ENCODE peak calls at places on chromosome 19, in four cellular contexts. One of them, this sample, is unnamed. For H3K4me1, the result is how much of the 10 kb centered on the place peaks cover.

GRCh38 chr19:53809518-53810186 is 14.5 kb downstream of the NLRP12 start:
- DNase-seq in psoas muscle: no peak
- DNase-seq in right atrium auricular region: no peak
- DNase-seq in aorta: no peak
- DNase-seq in this sample: no peak

GRCh38 chr19:6519289-6519688 is 11.5 kb upstream of the TNFSF9 start:
- DNase-seq in aorta: no peak
- DNase-seq in right atrium auricular region: no peak
- DNase-seq in psoas muscle: no peak
- DNase-seq in this sample: no peak

GRCh38 chr19:10612515-10613119 is 12.7 kb upstream of the SLC44A2 start:
- DNase-seq in psoas muscle: peak
- DNase-seq in aorta: peak
- DNase-seq in right atrium auricular region: peak
- DNase-seq in this sample: peak

GRCh38 chr19:18271433-18271841 is 2.8 kb downstream of the IQCN start:
- DNase-seq in right atrium auricular region: peak
- DNase-seq in psoas muscle: no peak
- DNase-seq in aorta: no peak
- DNase-seq in this sample: no peak

GRCh38 chr19:38528213-38528755 is 89.5 kb downstream of the MAP4K1 start:
- DNase-seq in right atrium auricular region: no peak
- DNase-seq in aorta: no peak
- DNase-seq in psoas muscle: no peak
- DNase-seq in this sample: no peak

GRCh38 chr19:10353793-10354391 is 14.5 kb upstream of the ICAM3 start:
- DNase-seq in right atrium auricular region: peak
- DNase-seq in psoas muscle: peak
- DNase-seq in aorta: no peak
- DNase-seq in this sample: no peak

GRCh38 chr19:18644144-18645034 is 7.6 kb downstream of the KLHL26 start:
- DNase-seq in aorta: no peak
- DNase-seq in psoas muscle: no peak
- DNase-seq in right atrium auricular region: no peak
- DNase-seq in this sample: no peak

GRCh38 chr19:35555301-35556005 is 8.0 kb downstream of the ATP4A start:
- DNase-seq in right atrium auricular region: no peak
- DNase-seq in psoas muscle: no peak
- DNase-seq in aorta: no peak
- DNase-seq in this sample: no peak

GRCh38 chr19:33350538-33351309 is 22.8 kb upstream of the CEBPG start:
- DNase-seq in aorta: no peak
- DNase-seq in right atrium auricular region: peak
- DNase-seq in psoas muscle: peak
- DNase-seq in this sample: peak

DNA sequence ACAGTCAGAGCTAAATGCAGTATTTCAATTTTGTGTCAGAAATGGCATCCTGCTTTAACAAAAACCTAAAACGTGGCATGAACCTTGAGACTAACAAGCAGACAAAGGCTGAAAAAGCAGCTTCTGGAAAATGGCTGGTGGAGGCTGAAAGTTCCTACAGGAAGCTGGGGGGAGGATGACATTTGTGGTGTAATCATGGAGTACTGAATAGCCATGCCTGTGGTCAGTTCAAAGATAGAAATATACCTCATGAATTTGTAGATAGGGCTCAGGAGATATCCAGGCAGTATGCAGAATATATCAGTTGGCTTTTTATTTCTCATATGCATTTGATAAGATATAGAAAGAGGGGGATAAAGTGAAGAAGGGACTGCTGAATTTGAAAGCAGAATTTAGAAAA is 181.7 kb downstream of the UQCRFS1 start:
- DNase-seq in aorta: no peak
- DNase-seq in psoas muscle: no peak
- DNase-seq in right atrium auricular region: no peak
- DNase-seq in this sample: no peak
- H3K4me3 ChIP-seq in aorta: no peak
- H3K4me3 ChIP-seq in psoas muscle: no peak
- H3K4me3 ChIP-seq in right atrium auricular region: no peak
- H3K4me3 ChIP-seq in this sample: no peak

GRCh38 chr19:4971424-4971793 is 2.5 kb downstream of the KDM4B start:
- DNase-seq in aorta: no peak
- DNase-seq in right atrium auricular region: no peak
- DNase-seq in psoas muscle: no peak
- DNase-seq in this sample: peak
- H3K27ac ChIP-seq in aorta: no peak
- H3K27ac ChIP-seq in right atrium auricular region: peak
- H3K27ac ChIP-seq in psoas muscle: peak
- H3K27ac ChIP-seq in this sample: peak

DNA sequence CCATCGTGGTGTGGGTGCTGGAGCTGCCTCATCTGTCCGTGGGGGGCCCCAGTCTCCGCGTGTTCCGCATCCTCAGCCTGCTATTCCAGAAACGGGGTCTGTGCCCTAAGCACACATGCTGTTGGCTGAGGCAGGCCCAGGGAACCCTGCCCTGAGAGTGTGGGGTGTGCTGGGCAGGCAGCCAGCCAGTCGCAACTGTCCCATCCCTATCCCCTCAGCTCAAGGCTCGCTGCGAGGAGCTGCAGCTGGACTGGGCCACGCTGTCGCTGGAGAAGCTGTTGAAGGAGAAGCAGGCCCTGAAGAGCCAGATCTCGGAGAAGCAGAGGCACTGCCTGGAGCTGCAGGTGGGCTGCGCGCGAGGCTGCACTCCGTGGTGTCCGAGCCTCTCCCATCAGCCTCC is 21.9 kb downstream of the PLEKHJ1 start:
- DNase-seq in right atrium auricular region: no peak
- DNase-seq in psoas muscle: no peak
- DNase-seq in aorta: no peak
- DNase-seq in this sample: no peak
- H3K4me1 ChIP-seq in right atrium auricular region: under half
- H3K4me1 ChIP-seq in psoas muscle: under half
- H3K4me1 ChIP-seq in aorta: under half
- H3K4me1 ChIP-seq in this sample: under half

DNA sequence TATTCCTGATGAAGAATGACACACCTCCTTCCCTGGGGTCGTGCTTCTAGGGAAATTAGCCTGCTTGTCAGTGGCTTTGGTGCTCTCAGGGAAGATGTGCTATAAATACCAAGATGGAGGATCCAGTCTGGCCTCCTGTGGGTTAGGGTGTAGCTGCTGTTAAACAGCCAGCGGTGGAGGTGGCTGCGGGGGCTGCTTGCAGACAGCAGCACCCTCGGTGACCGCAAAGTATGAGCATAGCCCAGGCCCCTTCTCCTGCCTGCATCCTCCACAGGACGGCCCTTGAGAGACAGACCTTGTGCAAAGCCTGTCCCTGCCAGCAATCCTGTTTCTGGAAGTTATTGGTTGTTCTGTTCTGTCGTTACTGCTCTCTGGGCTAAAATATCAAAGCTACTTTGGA is 11.4 kb downstream of the VSTM2B start:
- DNase-seq in right atrium auricular region: no peak
- DNase-seq in aorta: no peak
- DNase-seq in psoas muscle: no peak
- DNase-seq in this sample: no peak
- H3K4me3 ChIP-seq in right atrium auricular region: no peak
- H3K4me3 ChIP-seq in aorta: no peak
- H3K4me3 ChIP-seq in psoas muscle: no peak
- H3K4me3 ChIP-seq in this sample: no peak

DNA sequence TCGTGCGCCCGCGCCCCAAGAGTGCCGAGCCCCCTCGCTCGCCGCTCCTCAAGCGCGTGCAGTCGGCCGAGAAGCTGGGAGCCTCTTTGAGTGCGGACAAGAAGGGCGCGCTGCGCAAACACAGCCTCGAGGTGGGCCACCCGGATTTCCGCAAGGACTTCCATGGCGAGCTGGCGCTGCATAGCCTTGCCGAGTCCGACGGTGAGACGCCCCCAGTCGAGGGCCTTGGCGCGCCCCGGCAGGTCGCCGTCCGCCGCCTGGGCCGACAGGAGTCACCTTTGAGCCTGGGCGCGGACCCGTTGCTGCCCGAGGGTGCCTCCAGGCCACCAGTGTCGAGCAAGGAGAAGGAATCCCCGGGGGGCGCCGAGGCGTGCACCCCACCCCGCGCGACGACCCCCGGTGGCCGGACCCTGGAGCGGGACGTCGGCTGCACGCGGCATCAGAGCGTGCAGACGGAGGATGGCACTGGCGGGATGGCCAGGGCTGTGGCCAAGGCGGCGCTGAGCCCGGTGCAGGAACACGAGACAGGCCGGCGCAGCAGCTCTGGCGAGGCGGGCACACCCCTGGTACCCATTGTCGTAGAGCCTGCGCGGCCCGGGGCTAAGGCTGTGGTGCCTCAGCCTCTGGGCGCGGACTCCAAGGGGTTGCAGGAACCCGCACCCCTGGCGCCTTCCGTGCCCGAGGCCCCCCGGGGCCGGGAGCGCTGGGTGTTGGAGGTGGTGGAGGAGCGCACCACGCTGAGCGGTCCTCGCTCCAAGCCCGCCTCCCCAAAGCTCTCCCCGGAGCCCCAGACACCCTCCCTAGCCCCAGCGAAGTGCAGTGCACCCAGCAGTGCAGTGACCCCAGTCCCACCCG is 7.1 kb downstream of the DNASE2 start:
- DNase-seq in aorta: peak
- DNase-seq in right atrium auricular region: no peak
- DNase-seq in psoas muscle: no peak
- DNase-seq in this sample: no peak
- H3K27ac ChIP-seq in aorta: no peak
- H3K27ac ChIP-seq in right atrium auricular region: no peak
- H3K27ac ChIP-seq in psoas muscle: no peak
- H3K27ac ChIP-seq in this sample: no peak

GRCh38 chr19:16134510-16134909 is 9.0 kb upstream of the HSH2D start:
- DNase-seq in psoas muscle: no peak
- DNase-seq in right atrium auricular region: no peak
- DNase-seq in aorta: no peak
- DNase-seq in this sample: no peak

GRCh38 chr19:16133818-16134217 is 9.7 kb upstream of the HSH2D start:
- DNase-seq in right atrium auricular region: no peak
- DNase-seq in psoas muscle: no peak
- DNase-seq in aorta: no peak
- DNase-seq in this sample: no peak

GRCh38 chr19:16131648-16132047 is 11.8 kb upstream of the HSH2D start:
- DNase-seq in aorta: no peak
- DNase-seq in right atrium auricular region: no peak
- DNase-seq in psoas muscle: no peak
- DNase-seq in this sample: no peak

GRCh38 chr19:16136185-16137067 is 7.1 kb upstream of the HSH2D start:
- DNase-seq in right atrium auricular region: no peak
- DNase-seq in aorta: no peak
- DNase-seq in psoas muscle: no peak
- DNase-seq in this sample: no peak

DNA sequence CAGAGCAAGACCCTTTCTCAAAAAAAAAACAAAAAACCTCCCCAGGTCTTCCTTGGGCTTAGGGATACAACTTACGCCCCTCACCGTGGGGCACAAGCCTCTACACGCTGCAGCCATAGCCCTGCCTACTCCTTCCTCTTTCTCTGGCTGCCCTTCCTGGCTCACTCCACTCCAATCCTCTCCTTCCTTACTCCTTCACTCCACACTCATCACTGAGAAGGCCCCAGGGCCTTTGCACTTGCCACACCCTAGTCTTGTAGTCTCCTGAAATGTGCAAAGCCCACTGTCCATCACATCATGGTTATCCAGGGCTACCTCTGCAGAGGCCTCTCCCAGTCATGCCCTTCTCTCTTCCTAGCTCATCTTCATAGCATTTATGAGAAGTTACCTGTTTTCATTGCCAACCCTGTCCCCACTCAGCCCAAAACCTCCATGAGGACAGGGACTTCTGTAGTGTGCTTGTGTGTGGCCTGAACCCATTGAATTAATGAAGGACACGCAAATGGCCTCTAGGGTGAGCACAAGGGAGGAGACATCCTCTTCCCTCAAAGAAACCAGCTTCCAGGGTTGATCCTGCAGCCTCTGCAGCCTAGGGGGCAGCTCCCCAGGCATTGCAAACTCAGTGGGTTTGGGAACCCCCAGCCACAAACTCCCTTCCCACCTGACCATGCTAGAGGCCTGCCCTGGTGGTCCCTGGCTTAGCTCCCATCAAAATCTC is 7.9 kb upstream of the HSH2D start:
- DNase-seq in aorta: no peak
- DNase-seq in psoas muscle: no peak
- DNase-seq in right atrium auricular region: no peak
- DNase-seq in this sample: no peak
- H3K4me1 ChIP-seq in aorta: under half
- H3K4me1 ChIP-seq in psoas muscle: under half
- H3K4me1 ChIP-seq in right atrium auricular region: under half
- H3K4me1 ChIP-seq in this sample: under half

DNA sequence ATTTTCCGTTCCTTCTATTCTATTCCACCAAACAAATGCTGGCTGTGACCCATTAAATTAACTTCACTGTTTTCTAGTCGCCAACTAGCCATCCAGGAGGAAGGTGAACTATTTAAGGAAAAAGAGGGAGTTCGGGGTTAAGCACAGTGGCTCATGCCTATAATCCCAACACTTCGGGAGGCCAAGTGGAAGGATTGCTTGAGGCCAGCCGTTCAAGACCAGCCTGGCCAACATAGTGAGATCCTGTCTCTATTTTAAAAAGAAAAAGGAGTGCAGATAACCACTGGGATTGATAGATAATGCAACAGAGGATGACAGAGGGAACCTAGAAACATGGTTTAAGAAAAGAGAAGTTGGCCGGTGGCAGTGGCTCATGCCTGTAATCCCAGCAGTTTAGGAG is 44.7 kb downstream of the SPTBN4 start:
- DNase-seq in right atrium auricular region: no peak
- DNase-seq in psoas muscle: no peak
- DNase-seq in aorta: no peak
- DNase-seq in this sample: no peak
- H3K4me3 ChIP-seq in right atrium auricular region: no peak
- H3K4me3 ChIP-seq in psoas muscle: no peak
- H3K4me3 ChIP-seq in aorta: no peak
- H3K4me3 ChIP-seq in this sample: no peak

GRCh38 chr19:42288881-42289555 is 12.9 kb upstream of the PRR19 start:
- DNase-seq in psoas muscle: peak
- DNase-seq in aorta: no peak
- DNase-seq in right atrium auricular region: no peak
- DNase-seq in this sample: no peak
- H3K27ac ChIP-seq in psoas muscle: no peak
- H3K27ac ChIP-seq in aorta: no peak
- H3K27ac ChIP-seq in right atrium auricular region: no peak
- H3K27ac ChIP-seq in this sample: no peak

This sample was measured in tibial artery.